ENCODE peak calls at places on chromosomes 16 and 17, in nine cellular contexts. I is GM12891; X is skeletal muscle cell; Y is stimulated activated CD4-positive, alpha-beta T cell treated with anti-CD3 and anti-CD28 coated beads, Interleukin-4, amount 100 ng/mL, for 24 hours; B is left ventricle myocardium inferior; Q is anterior cingulate cortex; M is EH; J is GM03348; C is SK-N-DZ. G is an unnamed sample.

GRCh38 chr16:11250091-11250785 is 5.8 kb downstream of the SOCS1 start:
- DNase-seq in I (no peak), X (no peak), Y (no peak), B (no peak), Q (no peak), M (no peak), J (no peak), C (no peak), G (no peak)

GRCh38 chr17:47315451-47316266 is 8.1 kb upstream of the EFCAB13 start:
- DNase-seq in I (no peak), X (peak; percentile 91), Y (peak; percentile 40), B (no peak), Q (no peak), M (peak; percentile 86), J (peak; percentile 67), C (peak; percentile 67), G (peak; percentile 31)

GRCh38 chr17:9987779-9988585 is 82.9 kb upstream of the RCVRN start:
- DNase-seq in I (peak; percentile 43), X (no peak), Y (no peak), B (peak; percentile 31), Q (no peak), M (peak; percentile 22), J (peak; percentile 75), C (peak; percentile 7), G (no peak)

GRCh38 chr17:42363231-42363630 is 25.0 kb downstream of the STAT3 start:
- DNase-seq in I (no peak), X (no peak), Y (no peak), B (no peak), Q (no peak), M (no peak), J (no peak), C (no peak), G (no peak)

GRCh38 chr17:30586818-30587595 is 109.8 kb downstream of the GOSR1 start:
- DNase-seq in I (no peak), X (no peak), Y (no peak), B (no peak), Q (no peak), M (peak; percentile 84), J (peak; percentile 50), C (no peak), G (no peak)

GRCh38 chr16:2776500-2777139 is 460 bp downstream of the ELOB start:
- DNase-seq in I (no peak), X (no peak), Y (peak; percentile 34), B (no peak), Q (no peak), M (peak; percentile 35), J (peak; percentile 50), C (no peak), G (no peak)

GRCh38 chr17:48970865-48971687 is 2.7 kb upstream of the GIP start:
- DNase-seq in I (no peak), X (no peak), Y (no peak), B (no peak), Q (no peak), M (no peak), J (no peak), C (no peak), G (no peak)

GRCh38 chr16:22300427-22301071 is 3.3 kb downstream of the POLR3E start:
- DNase-seq in I (no peak), X (no peak), Y (peak; percentile 50), B (peak; percentile 59), Q (no peak), M (peak; percentile 68), J (peak; percentile 88), C (peak; percentile 54), G (peak; percentile 76)

GRCh38 chr17:39144414-39144813 is 7.0 kb downstream of the PLXDC1 start:
- DNase-seq in I (no peak), X (peak; percentile 69), Y (no peak), B (peak; percentile 92), Q (no peak), M (peak; percentile 76), J (peak; percentile 70), C (no peak), G (no peak)

GRCh38 chr16:73025506-73026131 is 22.3 kb downstream of the ZFHX3 start:
- DNase-seq in I (no peak), X (no peak), Y (no peak), B (no peak), Q (no peak), M (peak; percentile 47), J (peak; percentile 67), C (no peak), G (peak; percentile 57)

GRCh38 chr17:7982666-7983065 is 19.7 kb upstream of the GUCY2D start:
- DNase-seq in I (no peak), X (no peak), Y (no peak), B (no peak), Q (no peak), M (peak; percentile 61), J (no peak), C (no peak), G (no peak)

GRCh38 chr17:6269474-6269873 is 165.4 kb downstream of the AIPL1 start:
- DNase-seq in I (peak; percentile 35), X (peak; percentile 1), Y (no peak), B (peak; percentile 22), Q (no peak), M (peak; percentile 48), J (peak; percentile 34), C (no peak), G (no peak)

GRCh38 chr17:560379-560935 is 154.2 kb downstream of the VPS53 start:
- DNase-seq in I (no peak), X (no peak), Y (no peak), B (no peak), Q (no peak), M (peak; percentile 79), J (peak; percentile 32), C (no peak), G (no peak)

GRCh38 chr17:51200295-51200694 is 34.1 kb downstream of the NME2 start:
- DNase-seq in I (no peak), X (no peak), Y (no peak), B (no peak), Q (no peak), M (no peak), J (no peak), C (no peak), G (no peak)

GRCh38 chr16:13262270-13263090 is 361.1 kb downstream of the SHISA9 start:
- DNase-seq in I (no peak), X (no peak), Y (no peak), B (no peak), Q (no peak), M (no peak), J (no peak), C (no peak), G (no peak)

GRCh38 chr17:48546924-48547838 is 2.3 kb upstream of the HOXB2 start:
- DNase-seq in I (no peak), X (no peak), Y (no peak), B (no peak), Q (no peak), M (no peak), J (peak; percentile 52), C (no peak), G (no peak)

GRCh38 chr17:48547839-48548686 is 3.2 kb upstream of the HOXB2 start:
- DNase-seq in I (no peak), X (no peak), Y (peak; percentile 53), B (no peak), Q (no peak), M (no peak), J (peak; percentile 62), C (no peak), G (no peak)

GRCh38 chr17:75535119-75535537 is 9.6 kb downstream of the LLGL2 start:
- DNase-seq in I (no peak), X (no peak), Y (peak; percentile 57), B (no peak), Q (no peak), M (no peak), J (no peak), C (no peak), G (no peak)

GRCh38 chr16:84718-85452 is 6.9 kb downstream of the MPG start:
- DNase-seq in I (peak; percentile 71), X (peak; percentile 89), Y (peak; percentile 60), B (peak; percentile 55), Q (no peak), M (peak; percentile 96), J (peak; percentile 93), C (no peak), G (peak; percentile 35)

GRCh38 chr16:67265834-67266233 is 13.5 kb upstream of the PLEKHG4 start:
- DNase-seq in I (no peak), X (no peak), Y (no peak), B (no peak), Q (no peak), M (no peak), J (no peak), C (no peak), G (no peak)

GRCh38 chr17:46977348-46977747 is 1.7 kb downstream of the RPRML start:
- DNase-seq in I (no peak), X (no peak), Y (no peak), B (no peak), Q (no peak), M (peak; percentile 41), J (no peak), C (peak; percentile 90), G (peak; percentile 84)

GRCh38 chr17:31588512-31588911 is 197.0 kb downstream of the RAB11FIP4 start:
- DNase-seq in I (no peak), X (no peak), Y (no peak), B (no peak), Q (no peak), M (no peak), J (no peak), C (no peak), G (no peak)

G was measured in BE2C.